ENCODE peak calls at places on chromosome 1, in four cellular contexts. W is sigmoid colon; U is activated CD8-positive, alpha-beta T cell treated with anti-CD3 and anti-CD28 coated beads for 36 hours; E is GM12865. H is an unnamed sample.

GRCh38 chr1:21368514-21369289 is 71.2 kb upstream of the NBPF3 start:
- DNase-seq in W (peak; percentile 92), U (peak; percentile 57), E (peak; percentile 68), H (peak; percentile 53)

GRCh38 chr1:1168156-1168450 is 5.6 kb upstream of the TTLL10 start:
- DNase-seq in W (no peak), U (no peak), E (no peak), H (no peak)

GRCh38 chr1:58460469-58460868 is 86.1 kb downstream of the OMA1 start:
- DNase-seq in W (no peak), U (peak; percentile 38), E (no peak), H (no peak)

GRCh38 chr1:8384577-8384976 is 66.7 kb downstream of the SLC45A1 start:
- DNase-seq in W (no peak), U (no peak), E (no peak), H (no peak)

GRCh38 chr1:23692308-23692871 is 784 bp downstream of the RPL11 start:
- DNase-seq in W (no peak), U (no peak), E (peak; percentile 33), H (no peak)

GRCh38 chr1:235739124-235739523 is 89.5 kb upstream of the GNG4 start:
- DNase-seq in W (no peak), U (no peak), E (no peak), H (no peak)

GRCh38 chr1:94757931-94758330 is 62.2 kb upstream of the SLC44A3 start:
- DNase-seq in W (peak; percentile 62), U (no peak), E (no peak), H (no peak)

GRCh38 chr1:58409826-58410225 is 136.7 kb downstream of the OMA1 start:
- DNase-seq in W (no peak), U (no peak), E (no peak), H (no peak)

GRCh38 chr1:228337711-228338520 is 68.7 kb downstream of the TRIM11 start:
- DNase-seq in W (peak; percentile 54), U (no peak), E (no peak), H (no peak)

GRCh38 chr1:239805888-239806772 is 285.6 kb upstream of the FMN2 start:
- DNase-seq in W (no peak), U (no peak), E (no peak), H (no peak)

GRCh38 chr1:47572731-47573505 is 135.1 kb downstream of the FOXD2 start:
- DNase-seq in W (no peak), U (no peak), E (no peak), H (no peak)

GRCh38 chr1:222824641-222825040 is 9.8 kb downstream of the DISP1 start:
- DNase-seq in W (no peak), U (no peak), E (no peak), H (no peak)

GRCh38 chr1:94316183-94316582 is 78.8 kb upstream of the ARHGAP29 start:
- DNase-seq in W (no peak), U (no peak), E (no peak), H (no peak)

GRCh38 chr1:36910281-36910725 is 124.0 kb downstream of the GRIK3 start:
- DNase-seq in W (no peak), U (no peak), E (no peak), H (no peak)

GRCh38 chr1:8419861-8420260 is 101.9 kb downstream of the SLC45A1 start:
- DNase-seq in W (no peak), U (no peak), E (no peak), H (no peak)

GRCh38 chr1:20137604-20138003 is 1.5 kb upstream of the PLA2G2F start:
- DNase-seq in W (peak; percentile 3), U (no peak), E (no peak), H (no peak)

DNA sequence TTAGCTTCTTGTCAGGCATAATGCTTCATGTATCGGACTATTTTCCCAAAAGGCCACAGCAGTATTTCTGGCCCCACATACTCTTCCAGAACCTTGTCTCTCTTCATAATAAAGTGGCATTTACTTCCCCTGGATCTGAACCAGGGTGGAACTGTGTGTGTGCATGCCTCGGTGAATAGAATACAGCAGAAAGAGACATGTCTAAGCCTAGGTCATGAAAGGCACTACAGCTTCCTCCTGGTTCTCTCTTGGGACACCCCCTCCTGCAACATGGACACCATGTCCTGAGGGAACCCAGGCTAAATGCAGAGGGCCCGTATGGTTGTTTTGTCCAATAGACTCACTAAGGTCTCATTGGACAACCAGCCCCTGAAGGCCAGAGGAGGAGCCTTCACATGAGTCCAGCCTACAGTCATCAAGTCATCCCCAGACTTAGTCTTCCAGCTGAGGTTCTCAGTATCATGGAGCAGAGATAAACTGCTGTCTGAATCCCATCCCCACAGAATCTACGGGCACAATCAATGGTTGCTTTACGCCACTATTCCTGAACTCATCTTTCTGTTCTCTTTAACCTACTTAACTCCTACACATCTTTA is 35.0 kb downstream of the USP24 start:
- DNase-seq in W (no peak), U (no peak), E (no peak), H (no peak)
- TF ChIP-seq CTCF in W (no peak), U (no peak), E (no peak), H (no peak)

GRCh38 chr1:66712819-66713218 is 39.4 kb upstream of the DYNLT5 start:
- DNase-seq in W (no peak), U (no peak), E (no peak), H (no peak)

DNA sequence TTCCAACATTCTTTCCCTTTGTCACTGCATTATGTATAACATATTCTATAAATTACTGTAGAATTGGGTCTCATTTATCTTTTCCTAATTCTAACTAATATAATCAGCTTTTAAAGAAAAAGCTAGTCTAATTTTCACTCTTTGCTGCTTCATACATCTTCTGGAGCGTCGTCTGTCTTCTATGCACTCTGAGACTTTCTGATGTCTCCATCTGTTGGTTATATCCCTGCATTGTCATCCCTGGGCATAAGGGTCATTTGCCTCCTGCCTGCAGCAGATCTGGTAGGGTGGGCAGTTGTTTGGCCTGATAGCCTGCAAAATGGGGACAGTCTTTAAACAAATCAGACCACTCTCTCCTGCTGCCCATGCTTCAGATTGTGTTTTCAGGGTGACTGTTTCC is 40.8 kb upstream of the DYNLT5 start:
- DNase-seq in W (no peak), U (no peak), E (peak; percentile 45), H (no peak)
- TF ChIP-seq CTCF in W (no peak), U (no peak), E (peak; percentile 32), H (no peak)

GRCh38 chr1:51566260-51566659 is 47.2 kb upstream of the EPS15 start:
- DNase-seq in W (no peak), U (no peak), E (no peak), H (no peak)
- TF ChIP-seq CTCF in W (no peak), U (no peak), E (no peak), H (peak; percentile 9)

GRCh38 chr1:224734261-224734935 is 118.3 kb downstream of the CNIH3 start:
- DNase-seq in W (no peak), U (no peak), E (no peak), H (no peak)
- TF ChIP-seq CTCF in W (no peak), U (no peak), E (no peak), H (peak; percentile 8)

GRCh38 chr1:32074841-32075240 is 2.1 kb downstream of the TMEM39B start:
- DNase-seq in W (no peak), U (no peak), E (no peak), H (no peak)

GRCh38 chr1:32071758-32072621 is 749 bp upstream of the TMEM39B start:
- DNase-seq in W (no peak), U (peak; percentile 69), E (no peak), H (no peak)

GRCh38 chr1:32068891-32069590 is 3.7 kb upstream of the TMEM39B start:
- DNase-seq in W (no peak), U (no peak), E (no peak), H (no peak)

GRCh38 chr1:32073387-32074229 is 869 bp downstream of the TMEM39B start:
- DNase-seq in W (no peak), U (no peak), E (no peak), H (no peak)

GRCh38 chr1:32072622-32073386 is at the start of gene TMEM39B:
- DNase-seq in W (peak; percentile 97), U (peak; percentile 97), E (peak; percentile 98), H (peak; percentile 97)
- TF ChIP-seq CTCF in W (peak; percentile 46), U (no peak), E (no peak), H (no peak)

GRCh38 chr1:216193839-216194443 is 229.3 kb downstream of the USH2A start:
- DNase-seq in W (no peak), U (no peak), E (no peak), H (no peak)
- TF ChIP-seq CTCF in W (no peak), U (no peak), E (peak; percentile 18), H (no peak)

GRCh38 chr1:183675883-183676282 is 22.8 kb upstream of the APOBEC4 start:
- DNase-seq in W (no peak), U (no peak), E (no peak), H (no peak)

GRCh38 chr1:183675381-183675780 is 22.3 kb upstream of the APOBEC4 start:
- DNase-seq in W (no peak), U (no peak), E (no peak), H (no peak)

GRCh38 chr1:183674339-183674738 is 21.2 kb upstream of the APOBEC4 start:
- DNase-seq in W (peak; percentile 72), U (no peak), E (no peak), H (no peak)

GRCh38 chr1:183673605-183674150 is 20.6 kb upstream of the APOBEC4 start:
- DNase-seq in W (no peak), U (no peak), E (no peak), H (no peak)

GRCh38 chr1:183670169-183670568 is 17.1 kb upstream of the APOBEC4 start:
- DNase-seq in W (no peak), U (no peak), E (no peak), H (no peak)
- TF ChIP-seq CTCF in W (no peak), U (no peak), E (no peak), H (no peak)

GRCh38 chr1:175388286-175388685 is 195.7 kb upstream of the KIAA0040 start:
- DNase-seq in W (no peak), U (no peak), E (no peak), H (no peak)
- TF ChIP-seq CTCF in W (no peak), U (no peak), E (no peak), H (no peak)